ENCODE peak calls at places on chromosomes 5 and 9, in ten cellular contexts. One of them, this sample, is unnamed.

GRCh38 chr5:125338804-125339203 is 592.4 kb upstream of the ZNF608 start:
- DNase-seq in BE2C: no peak
- DNase-seq in endodermal cell: no peak
- DNase-seq in omental fat pad: no peak
- DNase-seq in CD4-positive, alpha-beta T cell: no peak
- DNase-seq in PC-3: no peak
- DNase-seq in fibroblast of pulmonary artery: no peak
- DNase-seq in CD8-positive, alpha-beta T cell: no peak
- DNase-seq in GM13976: no peak
- DNase-seq in A549: no peak
- DNase-seq in this sample: no peak

GRCh38 chr5:172616730-172617129 is 24.3 kb upstream of the NEURL1B start:
- DNase-seq in omental fat pad: no peak
- DNase-seq in CD8-positive, alpha-beta T cell: no peak
- DNase-seq in BE2C: no peak
- DNase-seq in CD4-positive, alpha-beta T cell: no peak
- DNase-seq in A549: no peak
- DNase-seq in fibroblast of pulmonary artery: peak; percentile 81
- DNase-seq in endodermal cell: no peak
- DNase-seq in GM13976: no peak
- DNase-seq in PC-3: no peak
- DNase-seq in this sample: no peak

GRCh38 chr5:61051267-61051666 is 106.3 kb downstream of the NDUFAF2 start:
- DNase-seq in CD4-positive, alpha-beta T cell: no peak
- DNase-seq in CD8-positive, alpha-beta T cell: no peak
- DNase-seq in PC-3: peak; percentile 70
- DNase-seq in GM13976: no peak
- DNase-seq in BE2C: no peak
- DNase-seq in omental fat pad: no peak
- DNase-seq in endodermal cell: no peak
- DNase-seq in fibroblast of pulmonary artery: peak; percentile 51
- DNase-seq in A549: peak; percentile 17
- DNase-seq in this sample: no peak

GRCh38 chr9:113502427-113503008 is 39.0 kb downstream of the RGS3 start:
- DNase-seq in BE2C: no peak
- DNase-seq in GM13976: no peak
- DNase-seq in omental fat pad: no peak
- DNase-seq in CD8-positive, alpha-beta T cell: no peak
- DNase-seq in fibroblast of pulmonary artery: no peak
- DNase-seq in endodermal cell: no peak
- DNase-seq in CD4-positive, alpha-beta T cell: no peak
- DNase-seq in PC-3: no peak
- DNase-seq in A549: no peak
- DNase-seq in this sample: no peak

GRCh38 chr5:142545653-142546322 is 140.1 kb downstream of the FGF1 start:
- DNase-seq in A549: no peak
- DNase-seq in BE2C: no peak
- DNase-seq in CD8-positive, alpha-beta T cell: no peak
- DNase-seq in omental fat pad: no peak
- DNase-seq in GM13976: no peak
- DNase-seq in fibroblast of pulmonary artery: peak; percentile 92
- DNase-seq in endodermal cell: no peak
- DNase-seq in PC-3: no peak
- DNase-seq in CD4-positive, alpha-beta T cell: no peak
- DNase-seq in this sample: no peak

GRCh38 chr5:34690301-34690700 is 34.2 kb downstream of the RAI14 start:
- DNase-seq in A549: peak; percentile 23
- DNase-seq in endodermal cell: peak; percentile 31
- DNase-seq in PC-3: no peak
- DNase-seq in CD8-positive, alpha-beta T cell: no peak
- DNase-seq in CD4-positive, alpha-beta T cell: no peak
- DNase-seq in BE2C: no peak
- DNase-seq in fibroblast of pulmonary artery: no peak
- DNase-seq in omental fat pad: no peak
- DNase-seq in GM13976: no peak
- DNase-seq in this sample: no peak

GRCh38 chr5:120512068-120512467 is 48.0 kb downstream of the PRR16 start:
- DNase-seq in BE2C: no peak
- DNase-seq in A549: no peak
- DNase-seq in CD4-positive, alpha-beta T cell: no peak
- DNase-seq in CD8-positive, alpha-beta T cell: no peak
- DNase-seq in omental fat pad: no peak
- DNase-seq in fibroblast of pulmonary artery: no peak
- DNase-seq in GM13976: no peak
- DNase-seq in PC-3: no peak
- DNase-seq in endodermal cell: peak; percentile 81
- DNase-seq in this sample: no peak

GRCh38 chr5:131281133-131281867 is 17.4 kb downstream of the CDC42SE2 start:
- DNase-seq in endodermal cell: no peak
- DNase-seq in omental fat pad: no peak
- DNase-seq in PC-3: peak; percentile 52
- DNase-seq in GM13976: peak; percentile 40
- DNase-seq in fibroblast of pulmonary artery: no peak
- DNase-seq in BE2C: no peak
- DNase-seq in CD4-positive, alpha-beta T cell: no peak
- DNase-seq in CD8-positive, alpha-beta T cell: no peak
- DNase-seq in A549: no peak
- DNase-seq in this sample: no peak

GRCh38 chr9:77673912-77674791 is 26.0 kb upstream of the GNA14 start:
- DNase-seq in omental fat pad: no peak
- DNase-seq in BE2C: no peak
- DNase-seq in fibroblast of pulmonary artery: peak; percentile 82
- DNase-seq in GM13976: no peak
- DNase-seq in A549: peak; percentile 25
- DNase-seq in CD4-positive, alpha-beta T cell: no peak
- DNase-seq in CD8-positive, alpha-beta T cell: no peak
- DNase-seq in PC-3: no peak
- DNase-seq in endodermal cell: no peak
- DNase-seq in this sample: no peak

GRCh38 chr5:175285263-175285662 is 158.7 kb downstream of the DRD1 start:
- DNase-seq in BE2C: no peak
- DNase-seq in A549: no peak
- DNase-seq in CD8-positive, alpha-beta T cell: no peak
- DNase-seq in omental fat pad: no peak
- DNase-seq in fibroblast of pulmonary artery: no peak
- DNase-seq in CD4-positive, alpha-beta T cell: no peak
- DNase-seq in endodermal cell: no peak
- DNase-seq in GM13976: no peak
- DNase-seq in PC-3: peak; percentile 24
- DNase-seq in this sample: no peak

GRCh38 chr9:101235105-101235866 is 149.5 kb downstream of the BAAT start:
- DNase-seq in CD8-positive, alpha-beta T cell: no peak
- DNase-seq in fibroblast of pulmonary artery: peak; percentile 34
- DNase-seq in A549: peak; percentile 35
- DNase-seq in endodermal cell: no peak
- DNase-seq in omental fat pad: no peak
- DNase-seq in GM13976: peak; percentile 8
- DNase-seq in PC-3: peak; percentile 26
- DNase-seq in CD4-positive, alpha-beta T cell: no peak
- DNase-seq in BE2C: no peak
- DNase-seq in this sample: no peak

GRCh38 chr9:6153425-6153824 is 62.2 kb upstream of the IL33 start:
- DNase-seq in omental fat pad: no peak
- DNase-seq in A549: peak; percentile 72
- DNase-seq in endodermal cell: no peak
- DNase-seq in CD4-positive, alpha-beta T cell: no peak
- DNase-seq in GM13976: no peak
- DNase-seq in CD8-positive, alpha-beta T cell: no peak
- DNase-seq in fibroblast of pulmonary artery: peak; percentile 59
- DNase-seq in BE2C: no peak
- DNase-seq in PC-3: peak; percentile 80
- DNase-seq in this sample: no peak

GRCh38 chr9:123871781-123872180 is 58.1 kb downstream of the DENND1A start:
- DNase-seq in CD8-positive, alpha-beta T cell: no peak
- DNase-seq in CD4-positive, alpha-beta T cell: no peak
- DNase-seq in GM13976: no peak
- DNase-seq in omental fat pad: no peak
- DNase-seq in endodermal cell: no peak
- DNase-seq in A549: no peak
- DNase-seq in BE2C: no peak
- DNase-seq in fibroblast of pulmonary artery: no peak
- DNase-seq in PC-3: no peak
- DNase-seq in this sample: no peak

GRCh38 chr5:27598576-27598975 is 560.2 kb upstream of the CDH9 start:
- DNase-seq in GM13976: no peak
- DNase-seq in BE2C: no peak
- DNase-seq in A549: no peak
- DNase-seq in endodermal cell: no peak
- DNase-seq in omental fat pad: no peak
- DNase-seq in fibroblast of pulmonary artery: peak; percentile 42
- DNase-seq in PC-3: no peak
- DNase-seq in CD8-positive, alpha-beta T cell: no peak
- DNase-seq in CD4-positive, alpha-beta T cell: no peak
- DNase-seq in this sample: no peak

GRCh38 chr5:32642276-32643002 is 57.1 kb downstream of the SUB1 start:
- DNase-seq in CD8-positive, alpha-beta T cell: no peak
- DNase-seq in PC-3: peak; percentile 79
- DNase-seq in endodermal cell: no peak
- DNase-seq in fibroblast of pulmonary artery: peak; percentile 52
- DNase-seq in BE2C: no peak
- DNase-seq in CD4-positive, alpha-beta T cell: no peak
- DNase-seq in omental fat pad: no peak
- DNase-seq in A549: peak; percentile 55
- DNase-seq in GM13976: no peak
- DNase-seq in this sample: no peak

GRCh38 chr9:134469041-134469875 is 143.0 kb downstream of the RXRA start:
- DNase-seq in omental fat pad: no peak
- DNase-seq in BE2C: no peak
- DNase-seq in CD4-positive, alpha-beta T cell: no peak
- DNase-seq in fibroblast of pulmonary artery: peak; percentile 45
- DNase-seq in PC-3: no peak
- DNase-seq in A549: no peak
- DNase-seq in GM13976: no peak
- DNase-seq in CD8-positive, alpha-beta T cell: no peak
- DNase-seq in endodermal cell: no peak
- DNase-seq in this sample: no peak

GRCh38 chr5:153151558-153151957 is 338.9 kb upstream of the GRIA1 start:
- DNase-seq in A549: no peak
- DNase-seq in endodermal cell: no peak
- DNase-seq in CD4-positive, alpha-beta T cell: no peak
- DNase-seq in fibroblast of pulmonary artery: no peak
- DNase-seq in omental fat pad: no peak
- DNase-seq in BE2C: no peak
- DNase-seq in CD8-positive, alpha-beta T cell: no peak
- DNase-seq in PC-3: no peak
- DNase-seq in GM13976: no peak
- DNase-seq in this sample: no peak
- TF ChIP-seq CTCF in A549: no peak
- TF ChIP-seq CTCF in endodermal cell: no peak
- TF ChIP-seq CTCF in CD4-positive, alpha-beta T cell: no peak
- TF ChIP-seq CTCF in fibroblast of pulmonary artery: no peak
- TF ChIP-seq CTCF in omental fat pad: no peak
- TF ChIP-seq CTCF in BE2C: no peak
- TF ChIP-seq CTCF in CD8-positive, alpha-beta T cell: no peak
- TF ChIP-seq CTCF in PC-3: no peak
- TF ChIP-seq CTCF in GM13976: no peak
- TF ChIP-seq CTCF in this sample: no peak

GRCh38 chr5:161165998-161166660 is 314.1 kb upstream of the ATP10B start:
- DNase-seq in endodermal cell: peak; percentile 48
- DNase-seq in A549: no peak
- DNase-seq in CD8-positive, alpha-beta T cell: no peak
- DNase-seq in GM13976: no peak
- DNase-seq in BE2C: peak; percentile 4
- DNase-seq in omental fat pad: no peak
- DNase-seq in fibroblast of pulmonary artery: no peak
- DNase-seq in CD4-positive, alpha-beta T cell: no peak
- DNase-seq in PC-3: no peak
- DNase-seq in this sample: no peak
- TF ChIP-seq CTCF in endodermal cell: no peak
- TF ChIP-seq CTCF in A549: no peak
- TF ChIP-seq CTCF in CD8-positive, alpha-beta T cell: no peak
- TF ChIP-seq CTCF in GM13976: no peak
- TF ChIP-seq CTCF in BE2C: no peak
- TF ChIP-seq CTCF in omental fat pad: no peak
- TF ChIP-seq CTCF in fibroblast of pulmonary artery: no peak
- TF ChIP-seq CTCF in CD4-positive, alpha-beta T cell: no peak
- TF ChIP-seq CTCF in PC-3: no peak
- TF ChIP-seq CTCF in this sample: no peak

DNA sequence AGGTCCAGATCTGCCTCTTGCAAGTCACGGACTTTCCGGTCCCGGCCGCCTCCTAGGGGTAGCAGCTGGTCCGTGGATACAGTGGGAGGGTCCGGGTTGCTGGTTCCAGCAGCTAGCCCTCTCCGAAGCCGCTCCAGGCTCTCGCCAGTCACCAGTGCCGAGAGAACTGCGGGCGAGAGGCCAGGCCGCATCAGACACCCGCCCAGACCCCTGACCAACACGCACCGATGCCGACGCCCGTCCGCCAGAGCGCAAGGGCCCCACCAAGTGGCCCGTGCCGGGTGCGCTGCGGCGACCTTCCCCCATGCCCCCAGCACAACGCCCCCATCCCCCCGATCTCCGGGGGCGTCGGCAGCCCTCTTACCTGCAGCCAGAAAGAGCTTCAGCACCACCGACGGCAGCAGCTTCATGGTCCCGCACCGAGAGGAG is 470 bp downstream of the HBEGF start:
- DNase-seq in BE2C: peak; percentile 71
- DNase-seq in fibroblast of pulmonary artery: peak; percentile 68
- DNase-seq in endodermal cell: peak; percentile 90
- DNase-seq in PC-3: peak; percentile 56
- DNase-seq in CD8-positive, alpha-beta T cell: peak; percentile 38
- DNase-seq in A549: peak; percentile 51
- DNase-seq in GM13976: peak; percentile 56
- DNase-seq in omental fat pad: no peak
- DNase-seq in CD4-positive, alpha-beta T cell: no peak
- DNase-seq in this sample: no peak
- TF ChIP-seq CTCF in BE2C: no peak
- TF ChIP-seq CTCF in fibroblast of pulmonary artery: peak; percentile 42
- TF ChIP-seq CTCF in endodermal cell: peak; percentile 56
- TF ChIP-seq CTCF in PC-3: peak; percentile 46
- TF ChIP-seq CTCF in CD8-positive, alpha-beta T cell: no peak
- TF ChIP-seq CTCF in A549: peak; percentile 64
- TF ChIP-seq CTCF in GM13976: no peak
- TF ChIP-seq CTCF in omental fat pad: no peak
- TF ChIP-seq CTCF in CD4-positive, alpha-beta T cell: no peak
- TF ChIP-seq CTCF in this sample: no peak

DNA sequence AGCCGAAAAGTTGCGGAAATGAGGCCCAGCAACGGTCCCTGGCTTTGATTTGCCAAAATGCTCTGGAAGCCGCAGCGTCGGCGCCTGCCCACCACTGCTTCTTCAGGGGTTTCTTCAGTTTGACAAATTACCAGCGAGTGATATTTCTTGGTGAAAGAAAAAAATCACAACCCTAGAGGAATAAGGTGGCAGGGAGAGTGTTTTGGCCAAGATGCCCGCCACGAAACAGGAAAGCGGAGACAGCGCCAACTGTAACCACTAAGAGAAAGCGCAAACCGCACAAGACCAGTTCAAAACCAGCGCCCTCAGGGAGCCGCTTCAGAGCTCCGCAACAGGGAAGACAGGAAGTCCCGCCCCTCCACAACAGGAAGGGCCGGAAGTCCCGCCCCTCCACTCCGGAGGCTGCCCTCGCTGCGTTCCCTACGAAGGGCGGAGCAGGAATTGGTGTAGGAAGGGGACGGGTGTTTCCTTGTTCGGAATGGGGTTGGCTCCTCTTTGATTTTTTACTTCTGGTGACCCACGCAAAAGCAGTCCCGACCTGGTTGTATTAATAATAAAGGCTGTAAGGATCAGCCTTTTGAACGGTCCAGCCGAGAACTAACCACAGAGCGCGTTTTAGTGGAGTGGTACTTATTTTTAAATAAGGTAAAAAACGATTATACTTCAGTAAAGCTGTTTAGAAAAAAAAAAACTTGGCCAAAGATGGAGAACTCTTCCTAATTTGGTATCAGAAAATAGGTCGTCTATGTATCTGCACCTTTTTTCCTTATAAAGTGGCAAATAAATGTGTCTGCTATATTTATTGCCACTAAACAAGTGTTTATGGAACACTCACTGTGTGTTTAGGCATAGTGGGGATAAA is at the start of gene C5orf34:
- DNase-seq in A549: peak; percentile 96
- DNase-seq in endodermal cell: peak; percentile 98
- DNase-seq in CD8-positive, alpha-beta T cell: peak; percentile 90
- DNase-seq in BE2C: peak; percentile 97
- DNase-seq in CD4-positive, alpha-beta T cell: peak; percentile 91
- DNase-seq in fibroblast of pulmonary artery: peak; percentile 97
- DNase-seq in PC-3: peak; percentile 99
- DNase-seq in omental fat pad: peak; percentile 99
- DNase-seq in GM13976: peak; percentile 96
- DNase-seq in this sample: peak; percentile 92
- TF ChIP-seq CTCF in A549: no peak
- TF ChIP-seq CTCF in endodermal cell: no peak
- TF ChIP-seq CTCF in CD8-positive, alpha-beta T cell: no peak
- TF ChIP-seq CTCF in BE2C: no peak
- TF ChIP-seq CTCF in CD4-positive, alpha-beta T cell: no peak
- TF ChIP-seq CTCF in fibroblast of pulmonary artery: no peak
- TF ChIP-seq CTCF in PC-3: peak; percentile 21
- TF ChIP-seq CTCF in omental fat pad: no peak
- TF ChIP-seq CTCF in GM13976: no peak
- TF ChIP-seq CTCF in this sample: no peak